ENCODE peak calls at places on chromosomes 3 and 15, in eight cellular contexts. Y is AG09309, L is heart left ventricle, Q is Kasumi-1, R is T-cell, E is HFFc6, I is Karpas-422, P is heart right ventricle. O is an unnamed sample.

GRCh38 chr15:51576911-51577500 is 45.6 kb downstream of the DMXL2 start:
- DNase-seq in E (no peak), Y (peak), L (no peak), Q (peak), P (no peak), I (no peak), R (no peak), O (peak)

GRCh38 chr3:142976621-142977398 is 13.3 kb upstream of the PAQR9 start:
- DNase-seq in Q (peak), Y (peak), L (peak), P (peak), I (no peak), E (peak), R (no peak), O (peak)

GRCh38 chr3:73136941-73137340 is 75.5 kb downstream of the EBLN2 start:
- DNase-seq in R (no peak), P (no peak), I (no peak), Y (no peak), E (no peak), Q (no peak), L (no peak), O (no peak)

GRCh38 chr15:39140060-39140604 is 440.7 kb upstream of the THBS1 start:
- DNase-seq in Q (no peak), I (no peak), Y (peak), E (peak), P (no peak), R (no peak), L (no peak), O (no peak)

GRCh38 chr3:74469151-74469550 is 145.3 kb downstream of the CNTN3 start:
- DNase-seq in E (peak), I (no peak), Y (peak), R (no peak), P (no peak), L (no peak), Q (no peak), O (no peak)

GRCh38 chr15:66670698-66671580 is 31.1 kb upstream of the SMAD6 start:
- DNase-seq in Y (no peak), E (no peak), R (no peak), P (no peak), L (no peak), I (peak), Q (no peak), O (no peak)

GRCh38 chr3:72036899-72037298 is 252.0 kb upstream of the PROK2 start:
- DNase-seq in Q (no peak), P (no peak), E (peak), L (no peak), R (no peak), Y (no peak), I (no peak), O (no peak)

GRCh38 chr3:188432826-188433525 is 279.0 kb downstream of the LPP start:
- DNase-seq in E (peak), I (no peak), P (peak), R (no peak), Y (no peak), L (no peak), Q (peak), O (peak)

GRCh38 chr15:63156708-63157065 is 590 bp downstream of the RPS27L start:
- DNase-seq in L (no peak), Q (peak), I (peak), Y (no peak), R (no peak), P (peak), E (peak), O (peak)

GRCh38 chr3:110344897-110345767 is 726.5 kb upstream of the NECTIN3 start:
- DNase-seq in I (no peak), Q (no peak), L (no peak), P (no peak), R (no peak), E (no peak), Y (no peak), O (peak)

GRCh38 chr3:192022412-192022811 is 561.4 kb downstream of the PYDC2 start:
- DNase-seq in L (no peak), Y (no peak), Q (no peak), E (peak), P (no peak), I (no peak), R (no peak), O (no peak)

GRCh38 chr3:123543950-123544349 is 40.9 kb downstream of the HACD2 start:
- DNase-seq in E (no peak), Y (no peak), L (no peak), I (no peak), R (no peak), P (no peak), Q (no peak), O (no peak)

GRCh38 chr3:98743071-98743470 is 20.1 kb upstream of the ST3GAL6 start:
- DNase-seq in P (no peak), Q (no peak), E (no peak), I (no peak), L (no peak), Y (no peak), R (no peak), O (no peak)